ENCODE peak calls at places on chromosomes 4 and X, in six cellular contexts. One of them, this sample, is unnamed.

GRCh38 chrX:2498781-2499302 is 1.9 kb downstream of the DHRSX start:
- DNase-seq in H9: no peak
- DNase-seq in thoracic aorta: no peak
- DNase-seq in esophagus squamous epithelium: no peak
- DNase-seq in heart right ventricle: peak; percentile 41
- DNase-seq in adipocyte: peak; percentile 56
- DNase-seq in this sample: no peak

GRCh38 chr4:81688085-81688484 is 216.4 kb upstream of the RASGEF1B start:
- DNase-seq in heart right ventricle: no peak
- DNase-seq in thoracic aorta: no peak
- DNase-seq in H9: no peak
- DNase-seq in adipocyte: no peak
- DNase-seq in esophagus squamous epithelium: no peak
- DNase-seq in this sample: no peak

GRCh38 chr4:119525005-119525749 is 103.4 kb downstream of the PDE5A start:
- DNase-seq in thoracic aorta: no peak
- DNase-seq in adipocyte: peak; percentile 75
- DNase-seq in esophagus squamous epithelium: no peak
- DNase-seq in heart right ventricle: no peak
- DNase-seq in H9: no peak
- DNase-seq in this sample: no peak

GRCh38 chr4:30757357-30757756 is 37.2 kb downstream of the PCDH7 start:
- DNase-seq in H9: no peak
- DNase-seq in adipocyte: peak; percentile 89
- DNase-seq in thoracic aorta: no peak
- DNase-seq in heart right ventricle: no peak
- DNase-seq in esophagus squamous epithelium: no peak
- DNase-seq in this sample: no peak

GRCh38 chr4:80266902-80267380 is 477 bp downstream of the FGF5 start:
- DNase-seq in heart right ventricle: no peak
- DNase-seq in adipocyte: peak; percentile 73
- DNase-seq in esophagus squamous epithelium: no peak
- DNase-seq in H9: peak; percentile 68
- DNase-seq in thoracic aorta: no peak
- DNase-seq in this sample: no peak

GRCh38 chr4:68615699-68616422 is 39.7 kb upstream of the UGT2B17 start:
- DNase-seq in heart right ventricle: no peak
- DNase-seq in esophagus squamous epithelium: no peak
- DNase-seq in thoracic aorta: no peak
- DNase-seq in adipocyte: no peak
- DNase-seq in H9: no peak
- DNase-seq in this sample: no peak

GRCh38 chrX:41664307-41665299 is 24.2 kb upstream of the GPR34 start:
- DNase-seq in adipocyte: peak; percentile 42
- DNase-seq in heart right ventricle: no peak
- DNase-seq in esophagus squamous epithelium: no peak
- DNase-seq in thoracic aorta: no peak
- DNase-seq in H9: no peak
- DNase-seq in this sample: no peak

GRCh38 chr4:22190855-22191254 is 242.3 kb upstream of the KCNIP4 start:
- DNase-seq in heart right ventricle: no peak
- DNase-seq in adipocyte: peak; percentile 61
- DNase-seq in esophagus squamous epithelium: no peak
- DNase-seq in thoracic aorta: no peak
- DNase-seq in H9: no peak
- DNase-seq in this sample: no peak

GRCh38 chrX:132651411-132652086 is 162.7 kb upstream of the MBNL3 start:
- DNase-seq in H9: no peak
- DNase-seq in heart right ventricle: no peak
- DNase-seq in adipocyte: no peak
- DNase-seq in thoracic aorta: no peak
- DNase-seq in esophagus squamous epithelium: no peak
- DNase-seq in this sample: no peak

GRCh38 chr4:85798011-85798770 is 323.2 kb downstream of the ARHGAP24 start:
- DNase-seq in heart right ventricle: no peak
- DNase-seq in thoracic aorta: no peak
- DNase-seq in adipocyte: peak; percentile 46
- DNase-seq in H9: no peak
- DNase-seq in esophagus squamous epithelium: no peak
- DNase-seq in this sample: no peak

GRCh38 chr4:169143335-169143734 is 127.4 kb downstream of the SH3RF1 start:
- DNase-seq in thoracic aorta: no peak
- DNase-seq in H9: no peak
- DNase-seq in adipocyte: no peak
- DNase-seq in heart right ventricle: no peak
- DNase-seq in esophagus squamous epithelium: no peak
- DNase-seq in this sample: no peak

GRCh38 chr4:169150806-169151205 is 120.0 kb downstream of the SH3RF1 start:
- DNase-seq in adipocyte: no peak
- DNase-seq in esophagus squamous epithelium: no peak
- DNase-seq in heart right ventricle: no peak
- DNase-seq in thoracic aorta: no peak
- DNase-seq in H9: no peak
- DNase-seq in this sample: no peak

GRCh38 chr4:169144061-169144600 is 126.6 kb downstream of the SH3RF1 start:
- DNase-seq in heart right ventricle: no peak
- DNase-seq in adipocyte: no peak
- DNase-seq in esophagus squamous epithelium: no peak
- DNase-seq in H9: no peak
- DNase-seq in thoracic aorta: no peak
- DNase-seq in this sample: no peak

GRCh38 chr4:169148851-169149250 is 121.9 kb downstream of the SH3RF1 start:
- DNase-seq in esophagus squamous epithelium: no peak
- DNase-seq in H9: no peak
- DNase-seq in thoracic aorta: no peak
- DNase-seq in heart right ventricle: no peak
- DNase-seq in adipocyte: no peak
- DNase-seq in this sample: no peak

GRCh38 chr4:169147217-169147616 is 123.5 kb downstream of the SH3RF1 start:
- DNase-seq in heart right ventricle: no peak
- DNase-seq in H9: no peak
- DNase-seq in adipocyte: no peak
- DNase-seq in esophagus squamous epithelium: no peak
- DNase-seq in thoracic aorta: no peak
- DNase-seq in this sample: no peak
- H3K4me1 ChIP-seq in heart right ventricle: peaks cover 9% of the 10 kb centered on the region
- H3K4me1 ChIP-seq in H9: no peaks in the 10 kb centered on the region
- H3K4me1 ChIP-seq in adipocyte: peaks cover 20% of the 10 kb centered on the region
- H3K4me1 ChIP-seq in esophagus squamous epithelium: no peaks in the 10 kb centered on the region
- H3K4me1 ChIP-seq in thoracic aorta: peaks cover 4% of the 10 kb centered on the region
- H3K4me1 ChIP-seq in this sample: peaks cover 3% of the 10 kb centered on the region

GRCh38 chr4:141807501-141807900 is 171.1 kb downstream of the IL15 start:
- DNase-seq in adipocyte: peak; percentile 18
- DNase-seq in thoracic aorta: no peak
- DNase-seq in H9: no peak
- DNase-seq in heart right ventricle: no peak
- DNase-seq in esophagus squamous epithelium: no peak
- DNase-seq in this sample: no peak
- H3K9me3 ChIP-seq in adipocyte: no peaks in the 10 kb centered on the region
- H3K9me3 ChIP-seq in thoracic aorta: no peaks in the 10 kb centered on the region
- H3K9me3 ChIP-seq in H9: no peaks in the 10 kb centered on the region
- H3K9me3 ChIP-seq in heart right ventricle: no peaks in the 10 kb centered on the region
- H3K9me3 ChIP-seq in esophagus squamous epithelium: no peaks in the 10 kb centered on the region
- H3K9me3 ChIP-seq in this sample: no peaks in the 10 kb centered on the region

GRCh38 chrX:10118530-10118929 is 38.2 kb upstream of the CLCN4 start:
- DNase-seq in esophagus squamous epithelium: no peak
- DNase-seq in H9: no peak
- DNase-seq in adipocyte: no peak
- DNase-seq in thoracic aorta: no peak
- DNase-seq in heart right ventricle: no peak
- DNase-seq in this sample: no peak

GRCh38 chrX:10119399-10119990 is 37.3 kb upstream of the CLCN4 start:
- DNase-seq in adipocyte: peak; percentile 87
- DNase-seq in esophagus squamous epithelium: peak; percentile 46
- DNase-seq in H9: peak; percentile 63
- DNase-seq in heart right ventricle: peak; percentile 60
- DNase-seq in thoracic aorta: peak; percentile 28
- DNase-seq in this sample: peak; percentile 63

GRCh38 chrX:10120828-10121227 is 35.9 kb upstream of the CLCN4 start:
- DNase-seq in heart right ventricle: no peak
- DNase-seq in thoracic aorta: no peak
- DNase-seq in H9: no peak
- DNase-seq in adipocyte: no peak
- DNase-seq in esophagus squamous epithelium: no peak
- DNase-seq in this sample: no peak

GRCh38 chrX:10124506-10125247 is 32.1 kb upstream of the CLCN4 start:
- DNase-seq in esophagus squamous epithelium: no peak
- DNase-seq in thoracic aorta: no peak
- DNase-seq in H9: no peak
- DNase-seq in adipocyte: no peak
- DNase-seq in heart right ventricle: no peak
- DNase-seq in this sample: no peak

GRCh38 chrX:10121787-10122186 is 35.0 kb upstream of the CLCN4 start:
- DNase-seq in adipocyte: no peak
- DNase-seq in H9: no peak
- DNase-seq in thoracic aorta: no peak
- DNase-seq in heart right ventricle: no peak
- DNase-seq in esophagus squamous epithelium: no peak
- DNase-seq in this sample: no peak
- H3K4me1 ChIP-seq in adipocyte: no peaks in the 10 kb centered on the region
- H3K4me1 ChIP-seq in H9: no peaks in the 10 kb centered on the region
- H3K4me1 ChIP-seq in thoracic aorta: peaks cover 10% of the 10 kb centered on the region
- H3K4me1 ChIP-seq in heart right ventricle: peaks cover 33% of the 10 kb centered on the region
- H3K4me1 ChIP-seq in esophagus squamous epithelium: peaks cover 26% of the 10 kb centered on the region
- H3K4me1 ChIP-seq in this sample: no peaks in the 10 kb centered on the region

GRCh38 chr4:7169134-7169533 is 23.2 kb upstream of the SORCS2 start:
- DNase-seq in H9: peak; percentile 17
- DNase-seq in heart right ventricle: no peak
- DNase-seq in adipocyte: no peak
- DNase-seq in thoracic aorta: no peak
- DNase-seq in esophagus squamous epithelium: no peak
- DNase-seq in this sample: no peak
- H3K9me3 ChIP-seq in H9: no peaks in the 10 kb centered on the region
- H3K9me3 ChIP-seq in heart right ventricle: no peaks in the 10 kb centered on the region
- H3K9me3 ChIP-seq in adipocyte: no peaks in the 10 kb centered on the region
- H3K9me3 ChIP-seq in thoracic aorta: no peaks in the 10 kb centered on the region
- H3K9me3 ChIP-seq in esophagus squamous epithelium: no peaks in the 10 kb centered on the region
- H3K9me3 ChIP-seq in this sample: no peaks in the 10 kb centered on the region

GRCh38 chrX:137187540-137187939 is 153.7 kb upstream of the GPR101 start:
- DNase-seq in H9: no peak
- DNase-seq in esophagus squamous epithelium: no peak
- DNase-seq in thoracic aorta: no peak
- DNase-seq in adipocyte: no peak
- DNase-seq in heart right ventricle: no peak
- DNase-seq in this sample: no peak
- H3K4me1 ChIP-seq in H9: no peaks in the 10 kb centered on the region
- H3K4me1 ChIP-seq in esophagus squamous epithelium: no peaks in the 10 kb centered on the region
- H3K4me1 ChIP-seq in thoracic aorta: no peaks in the 10 kb centered on the region
- H3K4me1 ChIP-seq in adipocyte: no peaks in the 10 kb centered on the region
- H3K4me1 ChIP-seq in heart right ventricle: no peaks in the 10 kb centered on the region
- H3K4me1 ChIP-seq in this sample: no peaks in the 10 kb centered on the region

GRCh38 chr4:12304912-12305311 is 876.2 kb upstream of the HS3ST1 start:
- DNase-seq in heart right ventricle: no peak
- DNase-seq in esophagus squamous epithelium: no peak
- DNase-seq in thoracic aorta: no peak
- DNase-seq in H9: no peak
- DNase-seq in adipocyte: no peak
- DNase-seq in this sample: no peak
- H3K9me3 ChIP-seq in heart right ventricle: no peaks in the 10 kb centered on the region
- H3K9me3 ChIP-seq in esophagus squamous epithelium: no peaks in the 10 kb centered on the region
- H3K9me3 ChIP-seq in thoracic aorta: no peaks in the 10 kb centered on the region
- H3K9me3 ChIP-seq in H9: no peaks in the 10 kb centered on the region
- H3K9me3 ChIP-seq in adipocyte: no peaks in the 10 kb centered on the region
- H3K9me3 ChIP-seq in this sample: no peaks in the 10 kb centered on the region

This sample was measured in BE2C.